ENCODE peak calls at places on chromosomes 2 and 18, in four cellular contexts. S is progenitor cell of endocrine pancreas, A is caudate nucleus, W is NCI-H446. B is an unnamed sample.

GRCh38 chr2:160388464-160389263 is 104.9 kb downstream of the RBMS1 start:
- DNase-seq in S (no peak), A (peak), W (no peak), B (no peak)

GRCh38 chr2:69524799-69525198 is 87.6 kb upstream of the NFU1 start:
- DNase-seq in S (no peak), A (no peak), W (no peak), B (no peak)

GRCh38 chr2:21104030-21104660 is 19.6 kb upstream of the TDRD15 start:
- DNase-seq in S (no peak), A (no peak), W (no peak), B (no peak)

GRCh38 chr2:21710496-21710895 is 586.7 kb downstream of the TDRD15 start:
- DNase-seq in S (no peak), A (no peak), W (no peak), B (no peak)

GRCh38 chr2:239611222-239611795 is 210.5 kb upstream of the HDAC4 start:
- DNase-seq in S (no peak), A (no peak), W (no peak), B (no peak)

GRCh38 chr2:13858626-13859025 is 773.9 kb upstream of the LRATD1 start:
- DNase-seq in S (no peak), A (no peak), W (no peak), B (no peak)

GRCh38 chr2:241218131-241219029 is 29.9 kb downstream of the ANO7 start:
- DNase-seq in S (peak), A (peak), W (no peak), B (no peak)

GRCh38 chr2:189851174-189851826 is 67.0 kb downstream of the PMS1 start:
- DNase-seq in S (no peak), A (no peak), W (no peak), B (no peak)

GRCh38 chr18:25737710-25738251 is 352.6 kb downstream of the SS18 start:
- DNase-seq in S (no peak), A (no peak), W (no peak), B (no peak)

GRCh38 chr2:28349546-28350165 is 43.0 kb upstream of the FOSL2 start:
- DNase-seq in S (no peak), A (no peak), W (no peak), B (no peak)

GRCh38 chr2:134682726-134683125 is 36.1 kb downstream of the TMEM163 start:
- DNase-seq in S (no peak), A (no peak), W (no peak), B (no peak)

GRCh38 chr2:95043300-95043786 is 17.8 kb downstream of the MAL start:
- DNase-seq in S (no peak), A (peak), W (peak), B (no peak)

GRCh38 chr2:42169100-42169868 is at the start of gene EML4:
- DNase-seq in S (peak), A (peak), W (peak), B (peak)

GRCh38 chr2:32741575-32741974 is 113.7 kb downstream of the TTC27 start:
- DNase-seq in S (no peak), A (no peak), W (no peak), B (no peak)

GRCh38 chr2:232235716-232236115 is 142.8 kb upstream of the ALPP start:
- DNase-seq in S (no peak), A (no peak), W (no peak), B (no peak)